ENCODE peak calls at places on chromosomes 3 and 15, in four cellular contexts. One of them, this sample, is unnamed.

GRCh38 chr3:35748144-35748543 is 108.8 kb downstream of the ARPP21 start:
- DNase-seq in tibial artery: no peak
- DNase-seq in BE2C: no peak
- DNase-seq in ascending aorta: no peak
- DNase-seq in this sample: no peak

GRCh38 chr15:65302061-65302460 is 2.4 kb upstream of the RNU5B-1 start:
- DNase-seq in tibial artery: no peak
- DNase-seq in BE2C: no peak
- DNase-seq in ascending aorta: no peak
- DNase-seq in this sample: no peak

GRCh38 chr15:88385078-88385700 is 82.0 kb downstream of the MRPL46 start:
- DNase-seq in tibial artery: no peak
- DNase-seq in BE2C: no peak
- DNase-seq in ascending aorta: no peak
- DNase-seq in this sample: no peak

GRCh38 chr15:36501063-36501678 is 78.3 kb upstream of the CDIN1 start:
- DNase-seq in tibial artery: no peak
- DNase-seq in BE2C: peak; percentile 54
- DNase-seq in ascending aorta: no peak
- DNase-seq in this sample: no peak

GRCh38 chr3:108414007-108414406 is 96.4 kb downstream of the MYH15 start:
- DNase-seq in tibial artery: no peak
- DNase-seq in BE2C: no peak
- DNase-seq in ascending aorta: no peak
- DNase-seq in this sample: no peak

GRCh38 chr3:144362126-144362525 is 390.5 kb downstream of the DIPK2A start:
- DNase-seq in tibial artery: no peak
- DNase-seq in BE2C: no peak
- DNase-seq in ascending aorta: no peak
- DNase-seq in this sample: no peak

GRCh38 chr3:179410999-179411398 is 40.3 kb downstream of the GNB4 start:
- DNase-seq in tibial artery: no peak
- DNase-seq in BE2C: no peak
- DNase-seq in ascending aorta: no peak
- DNase-seq in this sample: no peak

GRCh38 chr3:39423571-39423970 is 17.1 kb downstream of the RPSA start:
- DNase-seq in tibial artery: no peak
- DNase-seq in BE2C: no peak
- DNase-seq in ascending aorta: no peak
- DNase-seq in this sample: no peak

GRCh38 chr15:37094542-37095196 is 5.7 kb downstream of the MEIS2 start:
- DNase-seq in tibial artery: no peak
- DNase-seq in BE2C: no peak
- DNase-seq in ascending aorta: no peak
- DNase-seq in this sample: no peak

GRCh38 chr15:26665950-26666921 is 106.6 kb downstream of the GABRB3 start:
- DNase-seq in tibial artery: no peak
- DNase-seq in BE2C: no peak
- DNase-seq in ascending aorta: no peak
- DNase-seq in this sample: no peak

GRCh38 chr15:32636908-32637567 is 4.5 kb upstream of the SCG5 start:
- DNase-seq in tibial artery: no peak
- DNase-seq in BE2C: no peak
- DNase-seq in ascending aorta: no peak
- DNase-seq in this sample: no peak

GRCh38 chr3:185460719-185461350 is 38.0 kb downstream of the TMEM41A start:
- DNase-seq in tibial artery: no peak
- DNase-seq in BE2C: no peak
- DNase-seq in ascending aorta: no peak
- DNase-seq in this sample: no peak

GRCh38 chr3:195013411-195013810 is 257.5 kb downstream of the XXYLT1 start:
- DNase-seq in tibial artery: no peak
- DNase-seq in BE2C: no peak
- DNase-seq in ascending aorta: no peak
- DNase-seq in this sample: peak; percentile 93

GRCh38 chr3:195012100-195012499 is 258.9 kb downstream of the XXYLT1 start:
- DNase-seq in tibial artery: no peak
- DNase-seq in BE2C: no peak
- DNase-seq in ascending aorta: no peak
- DNase-seq in this sample: no peak

GRCh38 chr3:195011231-195011834 is 259.6 kb downstream of the XXYLT1 start:
- DNase-seq in tibial artery: no peak
- DNase-seq in BE2C: no peak
- DNase-seq in ascending aorta: no peak
- DNase-seq in this sample: no peak

GRCh38 chr3:195013962-195014361 is 257.0 kb downstream of the XXYLT1 start:
- DNase-seq in tibial artery: no peak
- DNase-seq in BE2C: peak; percentile 83
- DNase-seq in ascending aorta: no peak
- DNase-seq in this sample: no peak

DNA sequence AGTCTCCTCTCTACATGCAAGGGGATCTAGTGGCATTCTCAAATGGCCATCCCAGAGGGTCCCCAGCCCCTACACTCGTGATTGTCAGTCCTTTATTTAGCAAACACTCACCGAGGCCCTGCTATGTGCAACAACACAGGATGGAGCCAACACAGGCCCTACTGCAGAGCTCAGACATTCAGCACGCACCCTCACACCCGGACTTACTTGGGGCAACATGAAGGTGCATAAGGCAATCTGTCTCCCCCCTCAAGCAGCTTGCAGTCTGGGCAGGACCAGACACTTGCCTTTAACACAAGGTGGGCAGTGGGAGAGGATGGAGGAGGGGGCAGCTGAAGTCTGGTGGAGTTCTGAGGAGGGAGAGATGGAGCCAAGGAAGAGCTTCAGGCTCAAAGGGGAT is 258.4 kb downstream of the XXYLT1 start:
- DNase-seq in tibial artery: no peak
- DNase-seq in BE2C: no peak
- DNase-seq in ascending aorta: no peak
- DNase-seq in this sample: no peak
- H3K4me1 ChIP-seq in tibial artery: no peaks in the 10 kb centered on the region
- H3K4me1 ChIP-seq in BE2C: peaks cover 25% of the 10 kb centered on the region
- H3K4me1 ChIP-seq in ascending aorta: no peaks in the 10 kb centered on the region
- H3K4me1 ChIP-seq in this sample: no peaks in the 10 kb centered on the region

DNA sequence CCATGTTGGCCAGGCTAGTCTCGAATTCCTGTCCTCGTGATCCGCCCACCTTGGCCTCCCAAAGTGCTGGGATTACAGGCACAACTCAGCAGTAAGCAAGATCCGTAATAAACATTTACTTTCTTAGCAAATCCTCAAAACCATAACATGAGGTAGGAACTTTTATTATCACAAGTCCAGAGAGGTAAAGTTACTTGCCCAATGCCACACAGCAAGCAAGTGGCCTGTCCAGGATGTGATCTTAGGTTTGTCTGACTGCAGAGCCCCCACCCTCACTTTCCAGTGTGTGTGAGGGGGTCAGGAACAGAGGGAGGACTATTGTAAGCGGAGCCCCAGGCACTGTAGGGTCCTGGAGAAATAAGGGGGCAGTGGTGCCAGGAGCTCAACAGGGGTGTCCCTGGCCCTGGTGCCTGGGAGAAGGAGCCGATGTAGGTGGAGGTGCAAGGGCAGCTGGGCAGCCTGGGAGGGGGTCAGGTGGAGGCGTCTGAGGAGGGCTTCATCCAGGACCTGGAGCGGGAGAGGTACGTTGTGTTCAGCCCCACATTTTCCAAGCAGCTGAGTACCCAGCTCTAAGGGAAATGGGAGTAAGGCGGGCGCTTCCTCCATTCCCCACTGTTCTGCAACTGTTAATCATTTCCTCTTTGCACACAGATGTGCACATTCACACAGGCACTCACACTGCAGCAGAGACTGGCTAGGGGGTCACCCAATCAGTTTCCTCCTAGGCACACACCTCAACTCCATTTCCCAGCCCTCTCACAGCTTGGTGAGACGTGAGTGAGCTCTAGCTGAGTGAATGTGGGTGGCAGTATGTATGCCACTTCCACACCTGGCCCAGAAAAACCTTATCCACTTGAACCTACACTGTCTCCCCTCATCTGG is 5.9 kb downstream of the RPUSD3 start:
- DNase-seq in tibial artery: no peak
- DNase-seq in BE2C: no peak
- DNase-seq in ascending aorta: no peak
- DNase-seq in this sample: no peak
- TF ChIP-seq CTCF in tibial artery: no peak
- TF ChIP-seq CTCF in BE2C: no peak
- TF ChIP-seq CTCF in ascending aorta: no peak
- TF ChIP-seq CTCF in this sample: no peak

GRCh38 chr3:56320907-56321306 is 147.4 kb downstream of the ERC2 start:
- DNase-seq in tibial artery: no peak
- DNase-seq in BE2C: no peak
- DNase-seq in ascending aorta: no peak
- DNase-seq in this sample: no peak
- H3K4me1 ChIP-seq in tibial artery: no peaks in the 10 kb centered on the region
- H3K4me1 ChIP-seq in BE2C: no peaks in the 10 kb centered on the region
- H3K4me1 ChIP-seq in ascending aorta: no peaks in the 10 kb centered on the region
- H3K4me1 ChIP-seq in this sample: no peaks in the 10 kb centered on the region

GRCh38 chr3:115986555-115987207 is 363.4 kb downstream of the GAP43 start:
- DNase-seq in tibial artery: no peak
- DNase-seq in BE2C: peak; percentile 45
- DNase-seq in ascending aorta: no peak
- DNase-seq in this sample: no peak
- TF ChIP-seq CTCF in tibial artery: no peak
- TF ChIP-seq CTCF in BE2C: peak; percentile 68
- TF ChIP-seq CTCF in ascending aorta: no peak
- TF ChIP-seq CTCF in this sample: no peak

GRCh38 chr3:195553268-195553667 is 10.1 kb upstream of the PPP1R2 start:
- DNase-seq in tibial artery: no peak
- DNase-seq in BE2C: no peak
- DNase-seq in ascending aorta: no peak
- DNase-seq in this sample: no peak
- H3K4me1 ChIP-seq in tibial artery: no peaks in the 10 kb centered on the region
- H3K4me1 ChIP-seq in BE2C: peaks cover 3% of the 10 kb centered on the region
- H3K4me1 ChIP-seq in ascending aorta: no peaks in the 10 kb centered on the region
- H3K4me1 ChIP-seq in this sample: peaks cover 23% of the 10 kb centered on the region

GRCh38 chr3:131530843-131531242 is 28.1 kb upstream of the MRPL3 start:
- DNase-seq in tibial artery: no peak
- DNase-seq in BE2C: no peak
- DNase-seq in ascending aorta: no peak
- DNase-seq in this sample: no peak

GRCh38 chr3:131530374-131530773 is 27.6 kb upstream of the MRPL3 start:
- DNase-seq in tibial artery: no peak
- DNase-seq in BE2C: no peak
- DNase-seq in ascending aorta: no peak
- DNase-seq in this sample: no peak

GRCh38 chr3:131532645-131533044 is 29.9 kb upstream of the MRPL3 start:
- DNase-seq in tibial artery: no peak
- DNase-seq in BE2C: no peak
- DNase-seq in ascending aorta: no peak
- DNase-seq in this sample: no peak

GRCh38 chr3:131526801-131527347 is 24.1 kb upstream of the MRPL3 start:
- DNase-seq in tibial artery: no peak
- DNase-seq in BE2C: peak; percentile 95
- DNase-seq in ascending aorta: no peak
- DNase-seq in this sample: no peak
- TF ChIP-seq CTCF in tibial artery: no peak
- TF ChIP-seq CTCF in BE2C: peak; percentile 75
- TF ChIP-seq CTCF in ascending aorta: no peak
- TF ChIP-seq CTCF in this sample: no peak